ENCODE peak calls at places on chromosomes 6 and 20, in ten cellular contexts. A is NCI-H1092 treated with DMSO at 0.1 percent for 48 hours; M is stimulated activated CD4-positive, alpha-beta T cell treated with anti-CD3 and anti-CD28 coated beads, Interleukin-12 subunit alpha, Interleukin-12 subunit beta, amount 100 ng/mL, for 48 hours; O is thoracic aorta; L is NCI-H345; G is GM10248; T is NCI-H1694 treated with DMSO at 0.1 percent for 48 hours; H is hepatocyte; J is pancreas; Y is nephron progenitor cell. N is an unnamed sample.
A peak's percentile ranks its signal among the peaks of the same experiment; 100 is the strongest.

GRCh38 chr6:117483004-117483644 is 650 bp downstream of the DCBLD1 start:
- DNase-seq in J (peak; percentile 58), H (peak; percentile 79), L (peak; percentile 59), M (peak; percentile 20), Y (peak; percentile 72), O (no peak), G (peak; percentile 37), T (peak; percentile 69), A (no peak), N (peak; percentile 65)

GRCh38 chr6:14060971-14061370 is 56.6 kb upstream of the CD83 start:
- DNase-seq in G (no peak), O (no peak), T (no peak), H (no peak), L (no peak), M (no peak), A (no peak), J (no peak), Y (no peak), N (no peak)

GRCh38 chr6:33271098-33271607 is 523 bp downstream of the VPS52 start:
- DNase-seq in A (no peak), M (no peak), J (no peak), Y (no peak), L (no peak), G (no peak), O (no peak), T (no peak), H (no peak), N (no peak)

GRCh38 chr6:116253188-116253504 is 729 bp downstream of the TSPYL4 start:
- DNase-seq in A (no peak), Y (no peak), H (no peak), M (no peak), O (no peak), G (no peak), J (no peak), L (no peak), T (no peak), N (no peak)

GRCh38 chr6:158815379-158815724 is 3.8 kb downstream of the EZR start:
- DNase-seq in O (no peak), M (no peak), G (no peak), T (no peak), H (no peak), Y (no peak), L (no peak), J (no peak), A (no peak), N (no peak)

GRCh38 chr20:12318043-12318442 is 400.4 kb downstream of the BTBD3 start:
- DNase-seq in M (no peak), H (no peak), L (no peak), J (no peak), T (no peak), O (no peak), A (no peak), Y (no peak), G (no peak), N (no peak)

GRCh38 chr6:71034578-71034977 is 77.7 kb upstream of the B3GAT2 start:
- DNase-seq in J (no peak), O (no peak), M (no peak), G (no peak), T (peak; percentile 60), A (no peak), Y (no peak), H (no peak), L (no peak), N (peak; percentile 18)

GRCh38 chr6:47308674-47309325 is 905 bp downstream of the TNFRSF21 start:
- DNase-seq in G (peak; percentile 31), A (peak; percentile 46), L (peak; percentile 13), M (no peak), J (peak; percentile 23), Y (peak; percentile 56), O (no peak), H (peak; percentile 44), T (no peak), N (peak; percentile 82)

GRCh38 chr20:16346956-16347355 is 226.3 kb downstream of the KIF16B start:
- DNase-seq in L (no peak), H (no peak), Y (no peak), A (no peak), M (no peak), T (no peak), G (no peak), J (no peak), O (no peak), N (no peak)

GRCh38 chr6:56864171-56864616 is 90.7 kb upstream of the BEND6 start:
- DNase-seq in G (no peak), Y (no peak), J (no peak), A (no peak), H (peak; percentile 35), O (no peak), M (no peak), T (no peak), L (no peak), N (peak; percentile 48)

GRCh38 chr6:18212231-18212630 is 52.1 kb downstream of the DEK start:
- DNase-seq in O (no peak), J (no peak), H (no peak), L (no peak), M (no peak), A (no peak), G (no peak), Y (no peak), T (no peak), N (no peak)

GRCh38 chr6:135056632-135057031 is 2.0 kb upstream of the HBS1L start:
- DNase-seq in M (no peak), G (no peak), O (no peak), A (no peak), J (no peak), L (no peak), H (no peak), Y (no peak), T (no peak), N (no peak)

GRCh38 chr6:16430661-16431089 is 192.3 kb downstream of the GMPR start:
- DNase-seq in Y (no peak), T (no peak), H (peak; percentile 39), M (no peak), O (no peak), J (no peak), L (no peak), G (no peak), A (no peak), N (no peak)

GRCh38 chr6:41881506-41881905 is 13.7 kb downstream of the USP49 start:
- DNase-seq in T (no peak), O (no peak), A (no peak), L (no peak), H (no peak), J (no peak), Y (no peak), M (no peak), G (no peak), N (no peak)

GRCh38 chr6:10451828-10452509 is 37.1 kb upstream of the TFAP2A start:
- DNase-seq in M (no peak), A (no peak), L (no peak), T (no peak), Y (no peak), J (no peak), G (no peak), H (peak; percentile 51), O (peak; percentile 13), N (no peak)

GRCh38 chr20:4161447-4162251 is 146.3 kb upstream of the RNF24 start:
- DNase-seq in T (no peak), Y (no peak), M (no peak), O (no peak), L (peak; percentile 87), H (no peak), G (no peak), J (peak; percentile 80), A (no peak), N (peak; percentile 70)

GRCh38 chr6:116330511-116330910 is 40.2 kb upstream of the DSE start:
- DNase-seq in Y (no peak), G (no peak), A (no peak), J (no peak), M (no peak), T (no peak), O (no peak), L (no peak), H (no peak), N (no peak)

GRCh38 chr20:38755324-38755910 is 7.2 kb downstream of the ACTR5 start:
- DNase-seq in L (no peak), H (no peak), Y (no peak), G (no peak), J (no peak), O (no peak), M (no peak), A (no peak), T (peak; percentile 72), N (no peak)

N was measured in NCI-H1417.